ENCODE peak calls at places on chromosomes 11 and 22, in four cellular contexts. W, H, G and J are unnamed samples.

GRCh38 chr11:89203814-89204213 is 26.1 kb downstream of the TYR start:
- DNase-seq in W (no peak), H (no peak), G (no peak), J (no peak)

GRCh38 chr11:79220171-79220570 is 220.7 kb downstream of the TENM4 start:
- DNase-seq in W (no peak), H (no peak), G (no peak), J (no peak)

GRCh38 chr11:111736621-111737055 is 29.6 kb downstream of the PPP2R1B start:
- DNase-seq in W (no peak), H (no peak), G (no peak), J (no peak)

GRCh38 chr11:86091566-86091965 is 22.7 kb upstream of the PICALM start:
- DNase-seq in W (no peak), H (no peak), G (peak), J (peak)

GRCh38 chr11:65473275-65473860 is 25.5 kb upstream of the MALAT1 start:
- DNase-seq in W (no peak), H (no peak), G (no peak), J (peak)

GRCh38 chr22:37344735-37345462 is 62.6 kb downstream of the CYTH4 start:
- DNase-seq in W (no peak), H (no peak), G (no peak), J (no peak)

GRCh38 chr11:120224872-120225371 is 14.1 kb downstream of the OAF start:
- DNase-seq in W (no peak), H (peak), G (no peak), J (no peak)

GRCh38 chr22:17712441-17712840 is 61.8 kb downstream of the BID start:
- DNase-seq in W (no peak), H (no peak), G (peak), J (peak)

GRCh38 chr11:10998674-10999073 is 140.8 kb upstream of the ZBED5 start:
- DNase-seq in W (no peak), H (no peak), G (no peak), J (no peak)

GRCh38 chr11:96162816-96163499 is 180.0 kb downstream of the MAML2 start:
- DNase-seq in W (no peak), H (no peak), G (peak), J (peak)

GRCh38 chr11:124759268-124760204 is 2.6 kb downstream of the ESAM start:
- DNase-seq in W (no peak), H (peak), G (no peak), J (no peak)

GRCh38 chr11:124762077-124762623 is at the start of gene ESAM:
- DNase-seq in W (peak), H (peak), G (no peak), J (no peak)

GRCh38 chr11:124761301-124762021 is 629 bp downstream of the ESAM start:
- DNase-seq in W (no peak), H (peak), G (no peak), J (no peak)

GRCh38 chr11:124760205-124760652 is 1.9 kb downstream of the ESAM start:
- DNase-seq in W (no peak), H (peak), G (no peak), J (no peak)

GRCh38 chr11:124760806-124761205 is 1.3 kb downstream of the ESAM start:
- DNase-seq in W (no peak), H (no peak), G (no peak), J (no peak)
- H3K4me3 ChIP-seq in W (peak), H (peak), G (no peak), J (no peak)

GRCh38 chr22:22380098-22381030 is 128.2 kb downstream of the ZNF280B start:
- DNase-seq in W (no peak), H (no peak), G (no peak), J (no peak)
- TF ChIP-seq CTCF in W (no peak), H (no peak), G (no peak), J (no peak)

GRCh38 chr11:110565344-110565684 is 135.6 kb downstream of the FDX1 start:
- DNase-seq in W (no peak), H (no peak), G (peak), J (peak)
- H3K4me3 ChIP-seq in W (no peak), H (no peak), G (no peak), J (no peak)

DNA sequence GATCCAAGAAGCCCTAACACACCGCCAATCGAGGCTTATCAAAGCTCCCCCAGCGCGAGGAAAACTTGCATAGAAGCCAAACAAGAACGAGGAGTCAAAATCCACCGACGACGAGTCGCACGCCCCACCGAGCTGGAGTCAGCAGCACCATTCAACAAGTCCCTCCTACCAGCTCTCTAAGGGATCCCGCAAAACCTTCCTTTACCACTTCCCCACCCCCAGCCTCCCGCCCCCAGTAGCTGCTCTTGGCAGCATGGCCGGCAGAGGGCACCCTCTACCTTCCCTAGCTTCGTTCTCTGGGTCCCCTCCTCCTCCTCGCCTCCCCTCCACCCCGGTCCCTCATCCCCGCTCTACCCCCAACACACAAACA is 1.4 kb downstream of the BDNF start:
- DNase-seq in W (peak), H (peak), G (peak), J (peak)
- TF ChIP-seq CTCF in W (peak), H (peak), G (peak), J (peak)